ENCODE peak calls at places on chromosome 13, in seven cellular contexts. O, P, F, I, H, S and W are unnamed samples.

GRCh38 chr13:108859202-108860012 is 230.0 kb downstream of the MYO16 start:
- DNase-seq in O (no peak), P (peak), F (no peak), I (peak), H (no peak), S (no peak), W (peak)

GRCh38 chr13:73765651-73766384 is 368.4 kb downstream of the KLF12 start:
- DNase-seq in O (peak), P (peak), F (peak), I (peak), H (peak), S (peak), W (no peak)

GRCh38 chr13:37481005-37481857 is 117.3 kb downstream of the POSTN start:
- DNase-seq in O (no peak), P (peak), F (no peak), I (no peak), H (no peak), S (no peak), W (peak)

GRCh38 chr13:25455146-25455545 is 83.4 kb downstream of the ATP8A2 start:
- DNase-seq in O (no peak), P (no peak), F (peak), I (no peak), H (no peak), S (no peak), W (no peak)

GRCh38 chr13:79867248-79867647 is 386.3 kb downstream of the NDFIP2 start:
- DNase-seq in O (no peak), P (peak), F (no peak), I (no peak), H (no peak), S (no peak), W (no peak)

GRCh38 chr13:18714889-18715288 is 466.7 kb downstream of the TUBA3C start:
- DNase-seq in O (no peak), P (no peak), F (no peak), I (no peak), H (no peak), S (no peak), W (no peak)

GRCh38 chr13:18946738-18947137 is 234.9 kb downstream of the TUBA3C start:
- DNase-seq in O (no peak), P (no peak), F (no peak), I (no peak), H (no peak), S (no peak), W (no peak)

GRCh38 chr13:32825481-32825880 is 190.7 kb upstream of the KL start:
- DNase-seq in O (no peak), P (no peak), F (no peak), I (no peak), H (no peak), S (no peak), W (no peak)

GRCh38 chr13:97369269-97369893 is 64.6 kb upstream of the RAP2A start:
- DNase-seq in O (no peak), P (no peak), F (no peak), I (no peak), H (no peak), S (no peak), W (no peak)

GRCh38 chr13:113045214-113046007 is 60.2 kb upstream of the F7 start:
- DNase-seq in O (no peak), P (no peak), F (no peak), I (no peak), H (no peak), S (no peak), W (no peak)

GRCh38 chr13:25973576-25973975 is 78.2 kb downstream of the SHISA2 start:
- DNase-seq in O (no peak), P (no peak), F (no peak), I (no peak), H (no peak), S (no peak), W (no peak)

GRCh38 chr13:30791354-30791921 is 56.1 kb downstream of the ALOX5AP start:
- DNase-seq in O (no peak), P (no peak), F (no peak), I (no peak), H (no peak), S (no peak), W (no peak)

GRCh38 chr13:112959206-112959605 is 9.8 kb upstream of the MCF2L start:
- DNase-seq in O (no peak), P (peak), F (no peak), I (no peak), H (no peak), S (no peak), W (no peak)

GRCh38 chr13:47794963-47795362 is 206.1 kb downstream of the SUCLA2 start:
- DNase-seq in O (no peak), P (peak), F (no peak), I (peak), H (no peak), S (no peak), W (no peak)

GRCh38 chr13:24275041-24275440 is 34.3 kb upstream of the C1QTNF9 start:
- DNase-seq in O (no peak), P (no peak), F (no peak), I (no peak), H (no peak), S (no peak), W (no peak)

GRCh38 chr13:26897706-26898550 is 137.3 kb upstream of the GPR12 start:
- DNase-seq in O (no peak), P (no peak), F (no peak), I (peak), H (no peak), S (no peak), W (no peak)

GRCh38 chr13:21909331-21909730 is 238.5 kb downstream of the FGF9 start:
- DNase-seq in O (no peak), P (no peak), F (no peak), I (no peak), H (no peak), S (no peak), W (no peak)

GRCh38 chr13:41919031-41919740 is 41.7 kb downstream of the VWA8 start:
- DNase-seq in O (no peak), P (no peak), F (no peak), I (peak), H (no peak), S (no peak), W (no peak)

GRCh38 chr13:72643339-72643989 is 84.0 kb downstream of the MZT1 start:
- DNase-seq in O (no peak), P (peak), F (peak), I (peak), H (peak), S (no peak), W (peak)

GRCh38 chr13:44437356-44438233 is 64.0 kb downstream of the SERP2 start:
- DNase-seq in O (no peak), P (peak), F (no peak), I (peak), H (no peak), S (no peak), W (peak)

GRCh38 chr13:69287050-69287698 is 820.5 kb upstream of the ATXN8OS start:
- DNase-seq in O (no peak), P (no peak), F (no peak), I (no peak), H (no peak), S (no peak), W (no peak)

GRCh38 chr13:33740134-33740538 is 77.8 kb upstream of the RFC3 start:
- DNase-seq in O (no peak), P (peak), F (no peak), I (no peak), H (no peak), S (no peak), W (peak)

GRCh38 chr13:26017196-26017921 is 34.5 kb downstream of the SHISA2 start:
- DNase-seq in O (no peak), P (no peak), F (peak), I (no peak), H (no peak), S (no peak), W (no peak)

GRCh38 chr13:59266478-59267063 is 897.2 kb downstream of the DIAPH3 start:
- DNase-seq in O (no peak), P (peak), F (no peak), I (no peak), H (no peak), S (no peak), W (no peak)

GRCh38 chr13:21979156-21979819 is 308.4 kb downstream of the FGF9 start:
- DNase-seq in O (no peak), P (no peak), F (no peak), I (no peak), H (no peak), S (no peak), W (no peak)

GRCh38 chr13:52882803-52883202 is 34.4 kb upstream of the PCDH8 start:
- DNase-seq in O (no peak), P (no peak), F (no peak), I (no peak), H (no peak), S (no peak), W (no peak)

GRCh38 chr13:44549461-44549860 is 26.7 kb downstream of the TSC22D1 start:
- DNase-seq in O (no peak), P (no peak), F (no peak), I (peak), H (no peak), S (no peak), W (no peak)

GRCh38 chr13:27474751-27475268 is 24.4 kb upstream of the MTIF3 start:
- DNase-seq in O (no peak), P (no peak), F (no peak), I (no peak), H (no peak), S (no peak), W (no peak)

GRCh38 chr13:72586519-72586918 is 140.9 kb downstream of the MZT1 start:
- DNase-seq in O (no peak), P (peak), F (no peak), I (no peak), H (no peak), S (no peak), W (no peak)

GRCh38 chr13:36028359-36028758 is 102.8 kb downstream of the DCLK1 start:
- DNase-seq in O (no peak), P (no peak), F (no peak), I (no peak), H (no peak), S (no peak), W (no peak)

GRCh38 chr13:36033035-36033434 is 98.1 kb downstream of the DCLK1 start:
- DNase-seq in O (no peak), P (no peak), F (no peak), I (no peak), H (no peak), S (no peak), W (no peak)

GRCh38 chr13:36031490-36031889 is 99.7 kb downstream of the DCLK1 start:
- DNase-seq in O (no peak), P (no peak), F (no peak), I (no peak), H (no peak), S (no peak), W (no peak)

GRCh38 chr13:36029171-36029570 is 102.0 kb downstream of the DCLK1 start:
- DNase-seq in O (no peak), P (peak), F (no peak), I (no peak), H (no peak), S (no peak), W (no peak)

GRCh38 chr13:36030670-36031331 is 100.4 kb downstream of the DCLK1 start:
- DNase-seq in O (no peak), P (peak), F (no peak), I (peak), H (no peak), S (no peak), W (no peak)
- TF ChIP-seq CTCF in O (no peak), P (no peak), F (no peak), I (no peak), H (no peak), S (no peak), W (no peak)

GRCh38 chr13:110812111-110812868 is 98.8 kb downstream of the ING1 start:
- DNase-seq in O (no peak), P (peak), F (no peak), I (peak), H (no peak), S (no peak), W (no peak)
- TF ChIP-seq CTCF in O (no peak), P (peak), F (no peak), I (peak), H (no peak), S (no peak), W (no peak)

GRCh38 chr13:93951153-93951552 is 528.3 kb downstream of the DCT start:
- DNase-seq in O (no peak), P (peak), F (no peak), I (peak), H (no peak), S (no peak), W (peak)
- TF ChIP-seq CTCF in O (no peak), P (peak), F (no peak), I (peak), H (no peak), S (no peak), W (peak)

GRCh38 chr13:20702530-20702929 is 969 bp upstream of the IL17D start:
- DNase-seq in O (no peak), P (no peak), F (no peak), I (no peak), H (peak), S (no peak), W (no peak)

GRCh38 chr13:20704459-20705069 is 1.1 kb downstream of the IL17D start:
- DNase-seq in O (no peak), P (no peak), F (no peak), I (no peak), H (no peak), S (no peak), W (no peak)

GRCh38 chr13:20706661-20707060 is 3.2 kb downstream of the IL17D start:
- DNase-seq in O (no peak), P (no peak), F (no peak), I (no peak), H (no peak), S (no peak), W (no peak)

GRCh38 chr13:20702945-20703784 is at the start of gene IL17D:
- DNase-seq in O (no peak), P (no peak), F (no peak), I (peak), H (peak), S (no peak), W (no peak)

GRCh38 chr13:20703785-20704458 is 423 bp downstream of the IL17D start:
- DNase-seq in O (no peak), P (peak), F (peak), I (peak), H (peak), S (no peak), W (peak)
- TF ChIP-seq CTCF in O (peak), P (peak), F (peak), I (no peak), H (peak), S (peak), W (peak)

DNA sequence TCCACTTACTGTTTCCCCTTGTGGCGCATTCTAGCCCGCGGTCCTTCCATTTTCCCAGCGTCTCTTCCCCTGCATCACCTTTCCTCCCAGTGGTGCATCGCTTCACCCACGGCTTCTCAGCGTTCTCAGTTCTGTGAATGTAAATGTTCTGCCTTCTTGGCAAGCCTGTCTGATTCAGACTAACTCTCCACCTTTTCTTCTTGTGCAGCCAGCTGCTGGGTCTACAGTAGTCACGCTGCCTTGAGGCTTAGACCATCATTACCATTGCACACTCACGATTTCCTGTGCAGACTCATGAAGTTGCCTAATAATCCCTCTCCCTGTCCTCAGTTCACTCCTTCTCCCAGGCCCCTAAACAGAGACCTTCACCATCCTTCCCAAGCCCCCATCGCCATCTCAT is 75.0 kb downstream of the DHRS12 start:
- DNase-seq in O (no peak), P (peak), F (no peak), I (peak), H (no peak), S (no peak), W (peak)
- TF ChIP-seq CTCF in O (no peak), P (no peak), F (no peak), I (no peak), H (no peak), S (no peak), W (no peak)